ENCODE peak calls at places on chromosome 14, in four cellular contexts. B is K562, C is HepG2, K is A549. O is an unnamed sample.

GRCh38 chr14:86912689-86913088 is 1080.3 kb downstream of the GALC start:
- DNase-seq in B (no peak), C (no peak), K (no peak), O (no peak)

GRCh38 chr14:23061995-23062394 is 4.7 kb upstream of the CDH24 start:
- DNase-seq in B (no peak), C (peak; percentile 87), K (peak; percentile 75), O (no peak)

GRCh38 chr14:101102875-101103274 is 199.4 kb upstream of the RTL1 start:
- DNase-seq in B (no peak), C (no peak), K (no peak), O (no peak)

GRCh38 chr14:59425322-59425945 is 39.7 kb downstream of the GPR135 start:
- DNase-seq in B (no peak), C (no peak), K (no peak), O (no peak)

GRCh38 chr14:85533821-85534271 is 3.9 kb downstream of the FLRT2 start:
- DNase-seq in B (no peak), C (no peak), K (peak; percentile 9), O (peak; percentile 74)

GRCh38 chr14:65594153-65594881 is 181.8 kb downstream of the FUT8 start:
- DNase-seq in B (no peak), C (peak; percentile 68), K (peak; percentile 13), O (peak; percentile 17)

GRCh38 chr14:55373784-55374725 is 37.6 kb downstream of the ATG14 start:
- DNase-seq in B (no peak), C (no peak), K (no peak), O (no peak)

GRCh38 chr14:100103261-100104005 is 38.2 kb downstream of the EVL start:
- DNase-seq in B (no peak), C (no peak), K (no peak), O (no peak)

GRCh38 chr14:93007225-93007997 is 84.5 kb downstream of the CHGA start:
- DNase-seq in B (no peak), C (no peak), K (peak; percentile 28), O (no peak)
- TF ChIP-seq PHF8 in B (no peak), C (no peak), K (no peak), O (no peak)

GRCh38 chr14:61630399-61630798 is 64.9 kb upstream of the HIF1A start:
- DNase-seq in B (no peak), C (no peak), K (no peak), O (no peak)

GRCh38 chr14:61625171-61625570 is 70.1 kb upstream of the HIF1A start:
- DNase-seq in B (no peak), C (peak; percentile 24), K (peak; percentile 10), O (no peak)

GRCh38 chr14:61631044-61631692 is 64.1 kb upstream of the HIF1A start:
- DNase-seq in B (no peak), C (no peak), K (no peak), O (no peak)

GRCh38 chr14:61628192-61628591 is 67.1 kb upstream of the HIF1A start:
- DNase-seq in B (no peak), C (no peak), K (no peak), O (no peak)

GRCh38 chr14:61627612-61628011 is 67.7 kb upstream of the HIF1A start:
- DNase-seq in B (no peak), C (no peak), K (no peak), O (no peak)
- TF ChIP-seq MAX in B (no peak), C (no peak), K (no peak), O (no peak)

GRCh38 chr14:96307434-96307833 is 51.4 kb downstream of the BDKRB1 start:
- DNase-seq in B (no peak), C (peak; percentile 1), K (peak; percentile 18), O (no peak)

GRCh38 chr14:96309128-96309906 is 53.3 kb downstream of the BDKRB1 start:
- DNase-seq in B (no peak), C (peak; percentile 39), K (peak; percentile 13), O (no peak)

GRCh38 chr14:96299441-96299840 is 43.4 kb downstream of the BDKRB1 start:
- DNase-seq in B (no peak), C (no peak), K (no peak), O (no peak)

GRCh38 chr14:96304956-96305355 is 48.9 kb downstream of the BDKRB1 start:
- DNase-seq in B (peak; percentile 11), C (no peak), K (no peak), O (peak; percentile 9)

DNA sequence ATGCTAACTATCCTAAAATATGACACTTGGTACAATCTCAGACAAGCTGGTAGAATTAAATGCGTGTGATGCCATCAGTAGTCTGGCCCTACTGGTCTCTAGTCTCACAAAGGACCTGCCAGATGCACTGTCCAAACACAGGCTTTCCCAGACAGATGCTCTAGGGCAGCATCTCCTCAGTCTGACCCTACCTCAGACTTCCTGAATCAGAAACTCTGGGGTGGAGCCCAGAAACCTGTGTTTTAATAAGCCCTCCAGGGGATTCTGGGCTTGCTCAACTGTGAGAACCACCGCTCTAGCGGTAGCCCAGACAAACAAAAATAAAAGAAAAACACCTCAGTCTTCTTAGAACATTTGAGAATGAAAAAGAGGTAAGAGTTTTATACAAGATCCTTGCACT is 48.0 kb downstream of the BDKRB1 start:
- DNase-seq in B (no peak), C (no peak), K (no peak), O (no peak)
- TF ChIP-seq PHF8 in B (no peak), C (no peak), K (no peak), O (no peak)

DNA sequence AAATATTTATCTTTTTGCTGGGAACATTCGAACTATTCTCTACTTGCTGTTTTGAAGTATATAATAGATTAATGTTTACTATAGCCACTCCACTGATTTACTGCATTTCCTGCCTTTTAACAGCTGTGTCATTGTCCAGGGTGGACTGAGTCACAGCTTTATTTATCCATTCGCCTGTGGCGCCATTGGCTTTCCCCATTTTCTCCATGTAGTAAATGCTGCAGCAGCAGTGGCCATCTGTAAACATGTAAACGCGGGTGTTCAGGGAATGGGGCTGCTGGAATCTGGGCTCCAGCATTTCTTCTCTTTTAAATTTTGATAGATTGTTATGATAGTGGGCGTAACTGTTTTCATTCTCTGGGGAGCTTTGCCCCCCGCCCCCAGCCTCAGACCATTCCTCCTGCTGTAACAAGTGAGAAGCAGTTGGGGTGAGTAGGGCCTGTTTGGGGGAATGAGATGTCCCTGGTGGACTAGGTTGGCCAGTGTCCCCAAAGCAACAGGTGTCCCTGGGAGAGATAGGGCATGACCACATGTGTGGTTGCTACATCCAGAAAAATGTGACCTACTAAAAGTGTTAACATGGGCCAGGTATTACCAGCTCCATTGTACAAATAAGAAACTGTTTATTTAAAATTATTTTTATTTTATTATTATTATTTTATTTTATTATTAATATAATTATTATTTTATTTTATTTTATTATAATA is 32.9 kb downstream of the RIN3 start:
- DNase-seq in B (peak; percentile 8), C (no peak), K (peak; percentile 44), O (no peak)
- TF ChIP-seq MAX in B (no peak), C (no peak), K (no peak), O (no peak)

DNA sequence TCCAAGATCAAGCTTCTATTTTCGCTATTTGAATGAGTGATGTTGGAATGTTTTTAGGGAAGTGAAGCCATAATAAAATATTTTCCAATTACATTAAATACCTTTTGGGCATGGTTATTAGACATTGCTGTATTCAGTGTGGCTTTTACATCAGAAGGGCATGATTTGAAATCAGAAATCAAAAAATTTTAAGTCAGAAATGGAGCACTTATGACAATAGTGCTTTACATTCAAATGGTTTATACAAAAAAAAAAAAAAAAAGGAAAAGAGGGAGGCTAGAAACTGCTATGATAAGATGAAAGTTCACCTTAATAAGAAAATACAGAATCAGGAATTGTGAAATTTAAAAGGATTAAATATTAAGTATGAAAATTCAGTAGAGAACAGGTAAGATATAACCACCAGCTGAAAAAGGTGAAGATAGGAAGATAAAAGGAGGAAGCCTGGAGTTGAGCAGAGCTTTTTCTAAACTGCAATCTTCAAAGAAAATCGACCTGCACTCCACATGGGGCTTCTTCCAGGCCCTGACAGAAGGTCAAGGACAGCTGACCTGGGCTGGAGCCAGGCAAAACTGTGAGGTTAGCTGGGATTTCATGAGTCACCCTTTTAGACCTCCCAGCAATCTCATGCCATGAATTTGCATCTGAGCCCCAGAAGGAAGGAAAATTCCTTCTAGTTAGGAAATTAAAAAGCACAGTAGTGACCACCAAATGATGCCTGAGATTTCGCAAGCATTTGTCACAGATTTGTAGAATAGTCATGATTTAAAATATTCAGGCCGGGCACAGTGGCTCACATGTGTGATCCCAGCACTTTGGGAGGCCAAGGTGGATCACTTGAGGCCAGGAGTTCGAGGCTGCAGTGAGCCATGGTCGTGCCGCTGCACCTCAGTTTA is 23.4 kb upstream of the BMP4 start:
- DNase-seq in B (no peak), C (peak; percentile 97), K (no peak), O (peak; percentile 49)
- TF ChIP-seq PHF8 in B (no peak), C (no peak), K (no peak), O (no peak)

GRCh38 chr14:62420853-62421252 is 624.4 kb downstream of the KCNH5 start:
- DNase-seq in B (no peak), C (no peak), K (no peak), O (no peak)
- TF ChIP-seq MAX in B (no peak), C (no peak), K (no peak), O (no peak)

DNA sequence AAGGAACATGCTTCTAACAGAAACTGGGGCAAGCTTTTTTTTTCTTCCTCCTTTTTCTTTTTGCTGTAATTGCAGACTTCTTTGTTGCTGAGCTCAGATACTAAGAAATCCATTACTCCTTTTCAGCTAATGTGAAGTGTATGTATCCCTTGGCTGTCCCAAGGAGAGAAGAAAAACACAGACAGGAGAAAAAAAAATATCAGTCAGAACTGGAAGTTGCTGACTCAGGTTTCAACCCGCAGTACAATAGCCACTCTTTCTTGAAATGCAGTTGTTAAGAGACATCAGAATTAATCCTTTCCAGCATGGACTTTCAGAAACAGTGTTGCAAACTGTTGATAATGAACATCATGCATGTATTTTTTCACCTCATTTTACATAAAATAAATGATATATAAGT is 1248.5 kb downstream of the LRFN5 start:
- DNase-seq in B (no peak), C (no peak), K (no peak), O (no peak)
- TF ChIP-seq PHF8 in B (no peak), C (no peak), K (no peak), O (no peak)

O was measured in H1.